ENCODE peak calls at places on chromosomes 3 and 15, in nine cellular contexts. G is NCI-H460; B is EH; A is cardiac septum; O is mesenteric fat pad; U is activated naive CD4-positive, alpha-beta T cell treated with anti-CD3 and anti-CD28 coated beads for 36 hours; P is GM04504; E is ACHN; J is naive B cell. M is an unnamed sample.

GRCh38 chr15:69479971-69480370 is 27.4 kb downstream of the RPLP1 start:
- DNase-seq in G (no peak), B (no peak), A (no peak), O (no peak), U (no peak), P (no peak), E (no peak), J (no peak), M (no peak)

GRCh38 chr15:60905587-60905986 is 323.5 kb downstream of the RORA start:
- DNase-seq in G (no peak), B (no peak), A (no peak), O (no peak), U (peak), P (no peak), E (no peak), J (no peak), M (no peak)

GRCh38 chr3:58111513-58112184 is 99.1 kb downstream of the DNASE1L3 start:
- DNase-seq in G (no peak), B (no peak), A (no peak), O (no peak), U (peak), P (no peak), E (no peak), J (no peak), M (no peak)

GRCh38 chr3:161171639-161172552 is 49.2 kb upstream of the NMD3 start:
- DNase-seq in G (no peak), B (peak), A (no peak), O (no peak), U (no peak), P (no peak), E (peak), J (no peak), M (no peak)

GRCh38 chr3:121739902-121740301 is 9.6 kb downstream of the GOLGB1 start:
- DNase-seq in G (no peak), B (no peak), A (no peak), O (no peak), U (no peak), P (no peak), E (no peak), J (no peak), M (no peak)

GRCh38 chr15:75455982-75456531 is 4.6 kb upstream of the SIN3A start:
- DNase-seq in G (no peak), B (peak), A (no peak), O (no peak), U (peak), P (no peak), E (peak), J (no peak), M (peak)

GRCh38 chr3:25426408-25426807 is 1.7 kb upstream of the RARB start:
- DNase-seq in G (peak), B (peak), A (no peak), O (no peak), U (no peak), P (no peak), E (no peak), J (no peak), M (peak)

GRCh38 chr3:79516795-79517194 is 251.0 kb downstream of the ROBO1 start:
- DNase-seq in G (no peak), B (no peak), A (no peak), O (no peak), U (no peak), P (no peak), E (no peak), J (no peak), M (no peak)

GRCh38 chr15:72796515-72797337 is 13.2 kb upstream of the ADPGK start:
- DNase-seq in G (peak), B (peak), A (peak), O (no peak), U (peak), P (peak), E (peak), J (peak), M (peak)

GRCh38 chr3:126752303-126753190 is 48.5 kb downstream of the CHCHD6 start:
- DNase-seq in G (peak), B (peak), A (no peak), O (peak), U (peak), P (peak), E (peak), J (peak), M (peak)

GRCh38 chr15:38531509-38531908 is 33.1 kb downstream of the RASGRP1 start:
- DNase-seq in G (peak), B (peak), A (no peak), O (no peak), U (no peak), P (no peak), E (peak), J (no peak), M (peak)

GRCh38 chr15:70853270-70853854 is 595 bp downstream of the LARP6 start:
- DNase-seq in G (no peak), B (peak), A (no peak), O (no peak), U (peak), P (no peak), E (peak), J (no peak), M (peak)

GRCh38 chr3:191329654-191330308 is 545 bp downstream of the UTS2B start:
- DNase-seq in G (no peak), B (peak), A (no peak), O (no peak), U (no peak), P (peak), E (peak), J (peak), M (peak)

GRCh38 chr3:12797892-12798558 is 1.5 kb downstream of the CAND2 start:
- DNase-seq in G (no peak), B (no peak), A (no peak), O (peak), U (no peak), P (no peak), E (no peak), J (no peak), M (no peak)

GRCh38 chr15:78034495-78035191 is 42.9 kb downstream of the TBC1D2B start:
- DNase-seq in G (no peak), B (peak), A (no peak), O (no peak), U (peak), P (no peak), E (no peak), J (peak), M (no peak)

GRCh38 chr15:76844096-76844495 is 61.0 kb downstream of the SCAPER start:
- DNase-seq in G (no peak), B (peak), A (no peak), O (no peak), U (no peak), P (no peak), E (no peak), J (no peak), M (no peak)

GRCh38 chr3:150319900-150320299 is 88.2 kb upstream of the TSC22D2 start:
- DNase-seq in G (peak), B (peak), A (no peak), O (no peak), U (no peak), P (peak), E (peak), J (no peak), M (peak)

GRCh38 chr3:15467227-15468181 is 40.1 kb downstream of the EAF1 start:
- DNase-seq in G (no peak), B (no peak), A (no peak), O (no peak), U (no peak), P (no peak), E (no peak), J (no peak), M (no peak)

GRCh38 chr15:90225047-90225446 is 8.7 kb downstream of the CIB1 start:
- DNase-seq in G (no peak), B (no peak), A (no peak), O (no peak), U (no peak), P (no peak), E (no peak), J (no peak), M (no peak)

GRCh38 chr3:178202199-178202598 is 334.0 kb upstream of the KCNMB2 start:
- DNase-seq in G (no peak), B (no peak), A (no peak), O (no peak), U (no peak), P (no peak), E (no peak), J (no peak), M (no peak)

GRCh38 chr3:52289747-52290595 is 2.3 kb downstream of the GLYCTK start:
- DNase-seq in G (no peak), B (no peak), A (peak), O (peak), U (no peak), P (no peak), E (no peak), J (no peak), M (peak)

GRCh38 chr15:31457631-31458526 is 131.2 kb downstream of the KLF13 start:
- DNase-seq in G (no peak), B (peak), A (peak), O (no peak), U (no peak), P (peak), E (no peak), J (no peak), M (no peak)

GRCh38 chr3:196016485-196016884 is 65.4 kb downstream of the TFRC start:
- DNase-seq in G (no peak), B (peak), A (no peak), O (no peak), U (no peak), P (peak), E (peak), J (no peak), M (peak)

GRCh38 chr3:171026584-171027293 is at the start of gene SLC2A2:
- DNase-seq in G (no peak), B (no peak), A (no peak), O (no peak), U (no peak), P (no peak), E (peak), J (no peak), M (no peak)

GRCh38 chr15:38474155-38474757 is 20.3 kb downstream of the FAM98B start:
- DNase-seq in G (peak), B (peak), A (no peak), O (no peak), U (peak), P (peak), E (peak), J (peak), M (peak)

GRCh38 chr15:38688761-38689160 is 124.1 kb upstream of the RASGRP1 start:
- DNase-seq in G (no peak), B (no peak), A (no peak), O (no peak), U (peak), P (no peak), E (no peak), J (no peak), M (no peak)

GRCh38 chr15:38058596-38059075 is 124.2 kb downstream of the TMCO5A start:
- DNase-seq in G (no peak), B (no peak), A (no peak), O (no peak), U (no peak), P (no peak), E (no peak), J (no peak), M (no peak)

GRCh38 chr3:9976736-9977709 is 9.6 kb downstream of the EMC3 start:
- DNase-seq in G (peak), B (peak), A (peak), O (no peak), U (peak), P (peak), E (peak), J (no peak), M (peak)

GRCh38 chr15:31786360-31786759 is 244.0 kb upstream of the CHRNA7 start:
- DNase-seq in G (no peak), B (no peak), A (no peak), O (no peak), U (no peak), P (no peak), E (no peak), J (no peak), M (no peak)